ENCODE peak calls at places on chromosomes 13 and 19, in ten cellular contexts. F is CD8-positive, alpha-beta T cell; B is Caco-2; A is esophagus muscularis mucosa; L is colonic mucosa; Q is heart left ventricle; R is Peyer's patch; J is neural progenitor cell; E is fibroblast of lung; D is iPS DF 6.9. Y is an unnamed sample.

GRCh38 chr13:102922184-102922583 is 76.4 kb downstream of the ERCC5 start:
- DNase-seq in F (no peak), B (no peak), A (no peak), L (no peak), Q (no peak), R (no peak), J (no peak), E (no peak), D (no peak), Y (no peak)

GRCh38 chr19:18128044-18128443 is 24.9 kb upstream of the PIK3R2 start:
- DNase-seq in F (no peak), B (no peak), A (no peak), L (no peak), Q (no peak), R (no peak), J (no peak), E (no peak), D (no peak), Y (no peak)

GRCh38 chr13:67136157-67136556 is 94.0 kb downstream of the PCDH9 start:
- DNase-seq in F (no peak), B (no peak), A (no peak), L (no peak), Q (no peak), R (no peak), J (no peak), E (no peak), D (no peak), Y (no peak)

GRCh38 chr19:49553451-49554271 is 25.9 kb downstream of the RCN3 start:
- DNase-seq in F (peak; percentile 61), B (peak; percentile 84), A (no peak), L (peak; percentile 77), Q (no peak), R (no peak), J (no peak), E (no peak), D (no peak), Y (no peak)

GRCh38 chr13:93235258-93236015 is 8.8 kb downstream of the GPC6 start:
- DNase-seq in F (no peak), B (no peak), A (no peak), L (no peak), Q (no peak), R (no peak), J (no peak), E (no peak), D (no peak), Y (no peak)

GRCh38 chr13:32031815-32032345 is 306 bp downstream of the FRY start:
- DNase-seq in F (no peak), B (no peak), A (no peak), L (no peak), Q (no peak), R (no peak), J (no peak), E (peak; percentile 17), D (no peak), Y (no peak)

GRCh38 chr19:47240996-47241918 is 10.3 kb upstream of the BBC3 start:
- DNase-seq in F (peak; percentile 94), B (peak; percentile 89), A (no peak), L (peak; percentile 83), Q (peak; percentile 76), R (peak; percentile 85), J (peak; percentile 74), E (peak; percentile 76), D (no peak), Y (peak; percentile 96)

GRCh38 chr13:98581971-98582702 is 5.2 kb upstream of the STK24 start:
- DNase-seq in F (no peak), B (no peak), A (no peak), L (no peak), Q (no peak), R (no peak), J (no peak), E (peak; percentile 75), D (no peak), Y (no peak)

GRCh38 chr19:6773323-6773931 is 919 bp downstream of the VAV1 start:
- DNase-seq in F (peak; percentile 54), B (no peak), A (no peak), L (peak; percentile 52), Q (no peak), R (peak; percentile 86), J (no peak), E (no peak), D (no peak), Y (peak; percentile 76)

GRCh38 chr19:17109962-17110598 is 34.5 kb downstream of the MYO9B start:
- DNase-seq in F (no peak), B (no peak), A (no peak), L (peak; percentile 53), Q (peak; percentile 66), R (peak; percentile 88), J (no peak), E (no peak), D (no peak), Y (no peak)

GRCh38 chr13:104975272-104975671 is 1560.2 kb downstream of the EFNB2 start:
- DNase-seq in F (no peak), B (no peak), A (no peak), L (no peak), Q (no peak), R (no peak), J (no peak), E (no peak), D (no peak), Y (no peak)

DNA sequence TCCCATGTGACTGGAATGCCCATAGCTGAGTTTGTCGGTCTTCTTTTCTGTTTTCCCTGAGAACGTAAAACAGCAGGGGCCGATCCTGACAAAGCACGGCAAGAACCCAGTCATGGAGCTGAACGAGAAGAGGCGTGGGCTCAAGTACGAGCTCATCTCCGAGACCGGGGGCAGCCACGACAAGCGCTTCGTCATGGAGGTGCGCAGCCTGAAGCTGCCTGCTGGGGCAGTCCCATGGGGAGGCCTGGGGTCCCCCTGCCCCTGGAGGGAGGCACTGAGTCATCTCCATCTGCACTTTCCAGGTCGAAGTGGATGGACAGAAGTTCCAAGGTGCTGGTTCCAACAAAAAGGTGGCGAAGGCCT is 18.2 kb upstream of the QTRT1 start:
- DNase-seq in F (no peak), B (no peak), A (no peak), L (no peak), Q (no peak), R (no peak), J (no peak), E (no peak), D (no peak), Y (peak; percentile 65)
- H3K36me3 ChIP-seq in F (peaks cover 85% of the 10 kb centered on the region), B (peaks cover 19% of the 10 kb centered on the region), A (peaks cover 100% of the 10 kb centered on the region), L (peaks cover 70% of the 10 kb centered on the region), Q (peaks cover 52% of the 10 kb centered on the region), R (peaks cover 100% of the 10 kb centered on the region), J (peaks cover 19% of the 10 kb centered on the region), E (peaks cover 62% of the 10 kb centered on the region), D (peaks cover 87% of the 10 kb centered on the region), Y (peaks cover 88% of the 10 kb centered on the region)

GRCh38 chr19:40413291-40413994 is at the start of gene PRX:
- DNase-seq in F (no peak), B (no peak), A (no peak), L (no peak), Q (no peak), R (no peak), J (peak; percentile 72), E (no peak), D (no peak), Y (peak; percentile 98)

GRCh38 chr19:40412866-40413265 is 312 bp downstream of the PRX start:
- DNase-seq in F (no peak), B (no peak), A (no peak), L (no peak), Q (no peak), R (no peak), J (no peak), E (no peak), D (no peak), Y (peak; percentile 6)

GRCh38 chr19:40410030-40410389 is 3.2 kb downstream of the PRX start:
- DNase-seq in F (no peak), B (no peak), A (no peak), L (no peak), Q (no peak), R (no peak), J (peak; percentile 73), E (no peak), D (no peak), Y (peak; percentile 85)

GRCh38 chr19:40411958-40412499 is 1.1 kb downstream of the PRX start:
- DNase-seq in F (no peak), B (no peak), A (no peak), L (no peak), Q (no peak), R (no peak), J (no peak), E (no peak), D (no peak), Y (peak; percentile 45)

DNA sequence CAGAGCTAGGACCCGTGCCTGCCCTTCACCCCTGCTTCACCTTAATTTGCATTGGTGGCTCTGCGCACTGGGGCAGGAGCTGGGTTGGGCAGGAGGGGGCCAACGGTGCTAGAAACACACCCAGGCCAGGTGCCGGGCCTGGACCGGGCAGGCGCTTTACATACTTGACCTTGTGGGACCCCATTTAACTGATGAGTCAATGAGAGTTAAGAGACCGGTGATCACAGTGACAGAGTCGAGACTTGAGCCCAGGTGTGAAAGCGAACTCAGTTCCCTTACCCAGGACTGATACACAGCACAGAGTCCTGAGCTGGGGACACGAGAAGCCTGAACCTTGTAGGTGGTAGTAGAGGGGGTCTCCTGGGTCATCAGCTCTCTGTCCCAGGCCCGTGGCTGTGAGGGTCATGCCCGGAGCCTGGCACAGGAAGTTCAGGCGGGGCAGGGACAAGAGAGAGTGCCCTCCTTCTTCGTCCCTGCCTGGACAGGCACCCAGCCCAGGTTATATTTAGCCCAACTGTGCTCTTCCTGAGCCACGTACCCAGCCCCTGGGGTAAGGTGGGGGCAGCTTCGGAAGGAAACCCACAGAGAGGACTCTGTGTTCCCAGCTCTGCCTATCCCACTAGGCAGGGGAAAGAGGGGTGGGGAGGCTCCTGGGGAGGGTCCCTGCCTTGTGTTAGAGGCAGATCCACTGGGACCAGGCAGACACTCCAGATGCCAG is 1.9 kb downstream of the PRX start:
- DNase-seq in F (no peak), B (no peak), A (no peak), L (no peak), Q (peak; percentile 69), R (no peak), J (no peak), E (no peak), D (no peak), Y (peak; percentile 50)
- H3K4me3 ChIP-seq in F (no peak overlapping the region), B (no peak overlapping the region), A (no peak overlapping the region), L (no peak overlapping the region), Q (no peak overlapping the region), R (no peak overlapping the region), J (no peak overlapping the region), E (no peak overlapping the region), D (no peak overlapping the region), Y (no peak overlapping the region)

DNA sequence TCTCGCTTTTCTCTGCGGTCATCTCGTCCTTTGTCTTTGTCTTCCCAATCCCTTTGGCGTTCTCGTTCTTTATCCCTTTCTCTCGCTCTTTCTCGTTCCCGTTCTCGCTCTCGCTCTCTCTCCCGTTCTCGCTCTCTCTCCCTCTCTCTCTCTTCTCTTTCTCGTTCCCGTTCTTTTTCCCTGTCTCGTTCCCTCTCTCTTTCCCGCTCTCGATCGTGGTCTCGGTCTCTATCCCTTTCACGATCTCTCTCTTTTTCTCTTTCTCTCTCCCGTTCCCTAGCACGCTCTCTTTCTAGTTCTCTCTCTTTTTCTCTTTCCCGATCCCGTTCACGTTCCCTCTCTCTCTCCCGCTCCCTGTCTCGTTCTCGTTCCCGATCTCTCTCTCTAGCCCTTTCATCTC is 77.2 kb downstream of the ZC3H13 start:
- DNase-seq in F (no peak), B (no peak), A (no peak), L (no peak), Q (no peak), R (no peak), J (no peak), E (no peak), D (no peak), Y (no peak)
- H3K36me3 ChIP-seq in F (peaks cover 20% of the 10 kb centered on the region), B (peaks cover 3% of the 10 kb centered on the region), A (peaks cover 81% of the 10 kb centered on the region), L (peaks cover 1% of the 10 kb centered on the region), Q (peaks cover 11% of the 10 kb centered on the region), R (peaks cover 59% of the 10 kb centered on the region), J (peaks cover 35% of the 10 kb centered on the region), E (peaks cover 4% of the 10 kb centered on the region), D (no peaks in the 10 kb centered on the region), Y (peaks cover 9% of the 10 kb centered on the region)

GRCh38 chr19:14440049-14440448 is 6.9 kb downstream of the PKN1 start:
- DNase-seq in F (peak; percentile 81), B (no peak), A (peak; percentile 94), L (peak; percentile 71), Q (peak; percentile 77), R (peak; percentile 95), J (no peak), E (no peak), D (no peak), Y (no peak)
- H3K4me3 ChIP-seq in F (peak overlapping the region; percentile 84), B (no peak overlapping the region), A (peak overlapping the region; percentile 24), L (peak overlapping the region; percentile 19), Q (no peak overlapping the region), R (peak overlapping the region; percentile 44), J (no peak overlapping the region), E (no peak overlapping the region), D (no peak overlapping the region), Y (no peak overlapping the region)

Y was measured in H7.